ENCODE peak calls at places on chromosomes 1 and 21, in nine cellular contexts. F is ovary; J is transverse colon; Y is Peyer's patch; U is PC-3; N is uterus; T is CD8-positive, alpha-beta T cell; Z is heart right ventricle; E is left ventricle myocardium inferior. C is an unnamed sample.

GRCh38 chr1:18645172-18646090 is 14.8 kb downstream of the PAX7 start:
- DNase-seq in J (no peak), N (no peak), Z (no peak), F (no peak), Y (no peak), U (no peak), E (no peak), T (no peak), C (no peak)

GRCh38 chr1:61079276-61079897 is 3.0 kb upstream of the NFIA start:
- DNase-seq in T (no peak), F (no peak), Y (no peak), N (no peak), Z (no peak), E (no peak), U (peak), J (peak), C (no peak)

GRCh38 chr1:228740991-228741390 is 5.7 kb downstream of the RHOU start:
- DNase-seq in E (no peak), N (no peak), J (no peak), U (no peak), F (no peak), Z (no peak), Y (no peak), T (no peak), C (no peak)

GRCh38 chr21:23968722-23969647 is 1638.3 kb downstream of the MRPL39 start:
- DNase-seq in F (no peak), T (peak), Z (no peak), J (peak), E (no peak), Y (peak), N (no peak), U (peak), C (no peak)

GRCh38 chr1:6460349-6461236 is 5.4 kb downstream of the TNFRSF25 start:
- DNase-seq in F (no peak), U (no peak), T (peak), E (no peak), N (no peak), Y (peak), J (no peak), Z (no peak), C (no peak)

GRCh38 chr21:27761623-27762022 is 794.7 kb upstream of the ADAMTS5 start:
- DNase-seq in E (no peak), T (no peak), U (no peak), F (no peak), Z (no peak), J (no peak), N (no peak), Y (no peak), C (no peak)

GRCh38 chr1:210328746-210329488 is at the start of gene HHAT:
- DNase-seq in F (peak), Y (peak), J (peak), Z (peak), U (peak), T (peak), E (peak), N (peak), C (peak)

GRCh38 chr1:202664083-202664482 is 46.2 kb downstream of the SYT2 start:
- DNase-seq in E (no peak), U (peak), J (no peak), Z (no peak), N (no peak), Y (no peak), T (no peak), F (no peak), C (no peak)

GRCh38 chr1:3910769-3911520 is 10.9 kb upstream of the C1orf174 start:
- DNase-seq in T (peak), N (peak), Y (peak), J (peak), U (peak), E (peak), Z (peak), F (peak), C (peak)

GRCh38 chr1:209662879-209663327 is 10.7 kb upstream of the LAMB3 start:
- DNase-seq in J (no peak), E (no peak), Y (no peak), F (no peak), U (peak), T (no peak), Z (no peak), N (no peak), C (no peak)

GRCh38 chr1:208837242-208837641 is 593.1 kb upstream of the PLXNA2 start:
- DNase-seq in U (no peak), J (no peak), F (no peak), Y (no peak), Z (no peak), T (no peak), E (no peak), N (no peak), C (no peak)

GRCh38 chr1:33228935-33229487 is 27.3 kb upstream of the ZNF362 start:
- DNase-seq in Z (peak), U (peak), T (no peak), N (peak), E (no peak), J (no peak), F (peak), Y (no peak), C (no peak)

GRCh38 chr21:29798840-29799239 is 141.0 kb downstream of the GRIK1 start:
- DNase-seq in T (no peak), N (no peak), Y (no peak), E (no peak), J (no peak), U (no peak), Z (no peak), F (no peak), C (no peak)

GRCh38 chr1:43270421-43271095 is 775 bp downstream of the TMEM125 start:
- DNase-seq in Z (no peak), F (peak), U (peak), N (no peak), T (no peak), J (peak), Y (peak), E (no peak), C (peak)

GRCh38 chr1:157145081-157145480 is 6.9 kb upstream of the ETV3 start:
- DNase-seq in N (no peak), J (no peak), T (no peak), U (no peak), E (no peak), Z (no peak), Y (no peak), F (no peak), C (no peak)

GRCh38 chr1:7454052-7454815 is 316.9 kb upstream of the VAMP3 start:
- DNase-seq in N (no peak), U (peak), T (no peak), E (peak), Z (peak), J (peak), Y (no peak), F (no peak), C (peak)

GRCh38 chr1:64846573-64847430 is 101.9 kb downstream of the RAVER2 start:
- DNase-seq in Z (no peak), U (no peak), J (no peak), E (no peak), Y (no peak), T (no peak), N (no peak), F (no peak), C (no peak)

GRCh38 chr1:72284398-72285073 is 2.2 kb upstream of the NEGR1 start:
- DNase-seq in N (peak), U (peak), Y (peak), Z (peak), J (peak), E (peak), T (no peak), F (peak), C (peak)

GRCh38 chr1:229693124-229693523 is 67.1 kb downstream of the URB2 start:
- DNase-seq in U (no peak), F (no peak), Y (no peak), J (no peak), T (no peak), E (no peak), N (no peak), Z (peak), C (no peak)

GRCh38 chr1:87331319-87332269 is 2.9 kb downstream of the LMO4 start:
- DNase-seq in E (peak), U (peak), Y (peak), J (peak), T (peak), Z (peak), F (peak), N (peak), C (peak)

GRCh38 chr1:3308053-3308452 is 146.4 kb upstream of the ARHGEF16 start:
- DNase-seq in J (no peak), U (no peak), Z (peak), Y (no peak), T (no peak), N (no peak), E (peak), F (no peak), C (no peak)

GRCh38 chr1:243926803-243927245 is 76.8 kb upstream of the AKT3 start:
- DNase-seq in J (no peak), T (no peak), Y (no peak), N (no peak), Z (no peak), E (no peak), F (no peak), U (peak), C (no peak)

GRCh38 chr1:23628951-23629387 is 62.6 kb upstream of the RPL11 start:
- DNase-seq in T (no peak), J (no peak), E (no peak), U (no peak), Z (no peak), F (no peak), N (no peak), Y (no peak), C (no peak)

GRCh38 chr21:36994501-36995189 is 11.9 kb upstream of the RIPPLY3 start:
- DNase-seq in F (no peak), Y (no peak), N (no peak), E (no peak), Z (no peak), U (no peak), J (no peak), T (no peak), C (no peak)

GRCh38 chr1:16181887-16182719 is 26.2 kb upstream of the EPHA2 start:
- DNase-seq in N (peak), Z (peak), J (peak), E (peak), U (peak), Y (peak), T (no peak), F (peak), C (no peak)

GRCh38 chr1:14716474-14716873 is 118.0 kb downstream of the KAZN start:
- DNase-seq in N (no peak), T (no peak), E (no peak), J (no peak), Z (no peak), Y (no peak), U (no peak), F (no peak), C (no peak)

GRCh38 chr1:22619252-22619651 is 17.2 kb upstream of the C1QA start:
- DNase-seq in U (no peak), E (no peak), J (no peak), Y (no peak), F (no peak), T (no peak), Z (no peak), N (no peak), C (no peak)

GRCh38 chr1:239276051-239276450 is 110.3 kb upstream of the CHRM3 start:
- DNase-seq in Y (no peak), U (no peak), N (no peak), T (no peak), J (no peak), F (no peak), E (no peak), Z (no peak), C (no peak)

GRCh38 chr1:228463559-228464455 is 23.4 kb upstream of the RNF187 start:
- DNase-seq in Z (no peak), Y (peak), E (no peak), T (no peak), J (peak), U (no peak), F (no peak), N (no peak), C (no peak)

GRCh38 chr1:65691962-65692361 is 100.7 kb upstream of the PDE4B start:
- DNase-seq in F (no peak), Y (no peak), J (no peak), N (no peak), Z (no peak), U (no peak), E (no peak), T (no peak), C (no peak)

GRCh38 chr1:44347280-44347679 is 7.8 kb downstream of the ERI3 start:
- DNase-seq in J (no peak), T (no peak), N (no peak), Z (no peak), U (no peak), F (no peak), Y (no peak), E (no peak), C (no peak)

GRCh38 chr1:27589841-27590426 is 14.0 kb downstream of the AHDC1 start:
- DNase-seq in N (peak), Z (no peak), F (peak), E (no peak), Y (no peak), U (peak), T (no peak), J (no peak), C (no peak)

GRCh38 chr21:36260802-36261201 is 59.2 kb upstream of the MORC3 start:
- DNase-seq in U (no peak), T (no peak), Z (no peak), F (no peak), N (no peak), Y (no peak), J (no peak), E (no peak), C (no peak)

GRCh38 chr1:113871597-113872113 is at the start of gene PTPN22:
- DNase-seq in E (no peak), F (no peak), J (peak), Y (peak), N (no peak), Z (peak), U (peak), T (peak), C (no peak)

GRCh38 chr1:57623039-57623790 is 199.4 kb upstream of the DAB1 start:
- DNase-seq in J (no peak), U (no peak), Z (peak), N (no peak), F (peak), Y (no peak), E (peak), T (no peak), C (no peak)

GRCh38 chr1:237814319-237814924 is 76.3 kb downstream of the ZP4 start:
- DNase-seq in Z (no peak), U (peak), N (no peak), F (no peak), J (no peak), Y (no peak), T (no peak), E (no peak), C (no peak)

GRCh38 chr1:37764888-37765441 is at the start of gene EPHA10:
- DNase-seq in N (no peak), E (no peak), Y (no peak), F (no peak), T (no peak), Z (no peak), U (no peak), J (no peak), C (peak)

GRCh38 chr1:30791853-30792252 is 34.3 kb upstream of the LAPTM5 start:
- DNase-seq in N (no peak), E (no peak), U (no peak), J (no peak), T (no peak), Y (no peak), Z (no peak), F (no peak), C (no peak)

DNA sequence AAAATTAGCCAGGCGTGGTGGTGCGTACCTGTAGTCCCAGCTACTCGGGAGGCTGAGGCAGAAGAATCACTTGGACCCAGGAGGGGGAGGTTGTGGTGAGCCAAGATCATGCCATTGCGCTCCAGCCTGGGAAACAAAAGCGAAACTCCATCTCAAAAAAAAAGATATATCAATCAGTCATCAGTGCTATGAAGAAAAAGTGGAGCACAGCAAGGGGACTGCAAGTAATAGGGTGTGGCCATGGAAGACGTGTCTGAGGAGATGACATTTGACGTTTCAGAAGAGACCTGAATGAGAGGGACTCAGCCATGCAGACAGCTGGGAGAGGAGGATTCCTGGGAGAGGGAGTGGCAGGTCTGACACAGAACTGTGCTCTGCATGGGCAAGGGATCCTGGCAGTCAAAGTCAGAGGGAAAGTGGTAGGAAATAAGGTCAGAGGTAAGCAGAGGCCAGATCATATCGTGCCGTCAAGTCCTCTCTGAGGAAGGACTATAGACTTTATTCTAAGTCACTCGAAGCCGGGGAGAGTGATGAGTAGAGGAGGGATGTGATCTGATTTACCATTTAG is 3.3 kb downstream of the LAX1 start:
- DNase-seq in F (no peak), E (no peak), Y (peak), Z (no peak), U (no peak), J (peak), T (no peak), N (no peak), C (no peak)
- H3K27ac ChIP-seq in F (no peak), E (no peak), Y (no peak), Z (no peak), U (no peak), J (peak), T (no peak), N (no peak), C (no peak)

DNA sequence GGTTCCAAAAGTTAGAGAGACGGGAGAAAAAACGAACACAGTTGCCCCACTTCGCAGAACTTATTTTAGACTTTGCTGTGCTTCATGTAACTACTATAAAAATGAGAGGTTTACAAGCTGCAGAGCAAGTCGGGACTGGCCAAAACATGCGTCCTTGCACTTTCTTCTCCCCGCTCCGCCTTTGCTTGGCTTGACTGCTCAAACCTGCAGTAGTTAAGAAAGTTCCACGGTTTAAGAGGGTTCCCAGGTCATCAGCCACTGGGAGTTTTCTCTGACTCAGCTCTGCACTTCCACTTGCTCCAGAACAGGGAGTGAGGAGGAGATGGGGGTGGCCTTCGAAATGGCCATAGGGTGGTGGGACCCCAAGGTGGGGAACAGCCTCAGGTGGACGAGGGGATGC is 36.2 kb downstream of the CLIC6 start:
- DNase-seq in J (no peak), Z (no peak), U (no peak), N (peak), E (no peak), F (no peak), Y (no peak), T (no peak), C (no peak)
- H3K4me3 ChIP-seq in J (no peak), Z (no peak), U (no peak), N (no peak), E (no peak), F (no peak), Y (no peak), T (no peak), C (no peak)

DNA sequence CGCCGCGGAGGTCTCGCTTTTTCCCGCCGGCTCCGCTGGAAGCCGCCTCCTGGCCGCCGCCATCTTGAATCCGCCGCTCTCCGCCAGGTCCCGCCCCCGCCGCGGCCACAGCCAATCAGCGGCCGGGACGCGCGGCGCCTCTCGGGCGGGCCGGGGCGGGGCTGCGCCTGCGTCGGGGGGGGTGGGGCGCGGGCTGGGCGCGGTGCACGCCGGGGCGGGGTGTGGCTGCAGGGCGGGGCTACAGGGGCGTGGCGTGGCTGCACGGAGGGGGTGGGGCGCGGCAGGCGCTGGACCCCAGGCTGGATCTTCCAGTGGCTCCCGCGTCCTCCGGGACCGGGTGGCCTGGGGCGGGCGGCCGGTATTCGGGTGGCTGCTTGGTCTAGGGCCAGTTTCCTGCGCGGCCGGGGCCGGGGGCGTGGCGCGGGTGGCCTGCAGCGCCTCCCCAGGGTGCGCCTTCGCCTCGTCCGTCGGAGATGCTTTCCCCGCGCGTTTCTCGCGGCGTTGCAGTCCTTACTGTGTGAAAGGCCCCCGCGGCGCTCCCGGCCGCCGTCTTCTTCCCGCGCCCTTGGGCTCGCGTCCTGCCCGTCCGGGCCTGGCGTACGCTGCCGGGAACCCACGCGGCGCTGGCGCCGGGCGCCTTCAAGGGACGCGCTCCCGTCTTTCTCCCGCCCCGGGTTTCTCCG is 575 bp downstream of the PCNT start:
- DNase-seq in F (peak), Y (peak), T (peak), Z (peak), U (peak), E (peak), N (peak), J (peak), C (peak)
- TF ChIP-seq CTCF in F (no peak), Y (no peak), T (no peak), Z (peak), U (no peak), E (no peak), N (peak), J (no peak), C (no peak)

DNA sequence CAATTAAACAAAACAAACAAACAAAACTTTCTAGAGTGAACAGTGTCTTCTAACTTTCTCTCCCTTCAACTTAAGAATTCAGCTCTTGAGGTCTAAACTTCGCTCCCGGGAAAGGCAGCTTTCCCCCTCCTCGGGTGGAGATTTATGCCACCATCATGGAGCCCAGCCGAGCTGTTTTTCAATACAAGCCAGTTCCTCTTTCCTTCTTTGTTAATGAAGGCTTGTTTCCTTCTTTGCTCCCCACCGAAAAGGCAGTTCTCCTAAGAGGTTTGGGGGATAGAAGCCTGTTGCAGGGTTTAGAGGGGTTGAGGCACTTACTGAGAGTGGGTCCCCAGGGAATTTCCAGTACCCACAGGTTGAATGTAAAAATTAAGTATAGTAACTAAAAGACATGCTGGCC is 26.5 kb downstream of the OLIG1 start:
- DNase-seq in E (no peak), Z (no peak), Y (no peak), U (no peak), N (no peak), J (no peak), F (no peak), T (no peak), C (no peak)
- H3K27ac ChIP-seq in E (no peak), Z (no peak), Y (no peak), U (no peak), N (no peak), J (no peak), F (no peak), T (no peak), C (no peak)

C was measured in dorsolateral prefrontal cortex.